ENCODE peak calls at places on chromosomes 1 and 21, in six cellular contexts. D is fibroblast of gingiva, A is activated B cell treated with CpG ODN at 0.5 μM for 24 hours, K is germinal center, O is stomach, V is endothelial cell of umbilical vein. F is an unnamed sample.

GRCh38 chr1:156086256-156086662 is 4.0 kb upstream of the MEX3A start:
- DNase-seq in D (peak; percentile 20), K (no peak), O (no peak), V (peak; percentile 87), A (no peak), F (no peak)

GRCh38 chr1:205950280-205950679 is 7.0 kb upstream of the SLC26A9 start:
- DNase-seq in K (no peak), A (no peak), V (no peak), D (peak; percentile 91), O (peak; percentile 71), F (no peak)

GRCh38 chr21:41370840-41371697 is 9.2 kb downstream of the MX2 start:
- DNase-seq in A (no peak), D (no peak), O (no peak), V (no peak), K (no peak), F (no peak)

GRCh38 chr1:55211909-55212308 is 3.3 kb downstream of the USP24 start:
- DNase-seq in A (no peak), O (no peak), K (peak; percentile 38), V (no peak), D (no peak), F (no peak)

GRCh38 chr1:24409535-24409934 is 4.0 kb downstream of the STPG1 start:
- DNase-seq in D (peak; percentile 47), V (peak; percentile 49), A (no peak), K (no peak), O (no peak), F (no peak)

GRCh38 chr1:46705408-46705807 is 13.5 kb downstream of the EFCAB14 start:
- DNase-seq in A (no peak), D (no peak), K (no peak), O (peak; percentile 74), V (no peak), F (no peak)

GRCh38 chr1:56908619-56909340 is 54.2 kb downstream of the C8A start:
- DNase-seq in K (no peak), D (no peak), V (no peak), O (no peak), A (no peak), F (no peak)

GRCh38 chr1:85349224-85349623 is 72.8 kb upstream of the BCL10 start:
- DNase-seq in D (no peak), O (no peak), K (no peak), V (no peak), A (no peak), F (no peak)

GRCh38 chr1:82388679-82389078 is 587.9 kb downstream of the ADGRL2 start:
- DNase-seq in K (no peak), O (no peak), V (peak; percentile 10), A (no peak), D (no peak), F (no peak)

GRCh38 chr1:179742717-179743678 is at the start of gene FAM163A:
- DNase-seq in K (peak; percentile 8), D (no peak), O (no peak), V (no peak), A (no peak), F (no peak)

GRCh38 chr1:175620380-175620779 is 123.0 kb downstream of the TNR start:
- DNase-seq in K (no peak), D (no peak), A (no peak), O (no peak), V (no peak), F (no peak)

GRCh38 chr1:72892461-72892860 is 610.1 kb upstream of the NEGR1 start:
- DNase-seq in V (no peak), D (peak; percentile 13), O (no peak), A (no peak), K (no peak), F (no peak)

GRCh38 chr1:66654643-66655042 is 97.6 kb upstream of the DYNLT5 start:
- DNase-seq in A (no peak), O (no peak), D (no peak), V (no peak), K (no peak), F (no peak)

GRCh38 chr1:86852737-86853408 is 61.1 kb downstream of the SELENOF start:
- DNase-seq in K (no peak), V (no peak), D (no peak), O (no peak), A (no peak), F (no peak)

GRCh38 chr1:22893292-22893691 is 79.4 kb downstream of the LACTBL1 start:
- DNase-seq in V (no peak), O (no peak), D (no peak), K (no peak), A (no peak), F (no peak)

GRCh38 chr1:19110266-19110927 is 99.7 kb downstream of the UBR4 start:
- DNase-seq in O (no peak), D (no peak), A (no peak), K (no peak), V (no peak), F (no peak)

GRCh38 chr1:180188103-180188506 is 33.4 kb downstream of the QSOX1 start:
- DNase-seq in A (no peak), O (peak; percentile 44), V (peak; percentile 44), K (no peak), D (peak; percentile 44), F (peak; percentile 40)

GRCh38 chr1:230084408-230085177 is 17.6 kb downstream of the GALNT2 start:
- DNase-seq in A (no peak), O (peak; percentile 34), V (peak; percentile 75), K (no peak), D (peak; percentile 90), F (no peak)

GRCh38 chr1:153483776-153484175 is 23.3 kb upstream of the S100A7 start:
- DNase-seq in D (no peak), A (no peak), O (no peak), K (no peak), V (no peak), F (no peak)

GRCh38 chr1:110176299-110176956 is 26.1 kb downstream of the SLC6A17 start:
- DNase-seq in V (peak; percentile 23), O (peak; percentile 57), A (no peak), D (no peak), K (no peak), F (no peak)

GRCh38 chr1:201503397-201504176 is 3.3 kb downstream of the CSRP1 start:
- DNase-seq in A (no peak), V (peak; percentile 96), D (peak; percentile 89), O (peak; percentile 38), K (no peak), F (no peak)

GRCh38 chr1:47598357-47598756 is 160.5 kb downstream of the FOXD2 start:
- DNase-seq in O (no peak), A (no peak), K (no peak), D (no peak), V (no peak), F (no peak)

GRCh38 chr1:111719135-111719534 is 20.1 kb downstream of the INKA2 start:
- DNase-seq in O (no peak), V (no peak), K (no peak), A (no peak), D (no peak), F (no peak)

GRCh38 chr1:237152506-237153335 is 110.7 kb downstream of the RYR2 start:
- DNase-seq in K (no peak), O (no peak), A (no peak), D (no peak), V (no peak), F (no peak)

GRCh38 chr1:212162635-212163034 is 122.6 kb upstream of the PPP2R5A start:
- DNase-seq in K (no peak), D (peak; percentile 12), A (no peak), O (peak; percentile 61), V (peak; percentile 57), F (no peak)

GRCh38 chr1:205240118-205240517 is 12.4 kb downstream of the TMCC2 start:
- DNase-seq in A (no peak), K (no peak), O (peak; percentile 15), D (no peak), V (no peak), F (no peak)

GRCh38 chr1:161506336-161507223 is 1.3 kb downstream of the FCGR2A start:
- DNase-seq in K (no peak), A (no peak), V (peak; percentile 32), D (no peak), O (no peak), F (no peak)

GRCh38 chr1:234235373-234235772 is 137.9 kb upstream of the COA6 start:
- DNase-seq in A (no peak), K (no peak), O (no peak), V (no peak), D (no peak), F (no peak)

GRCh38 chr1:81729818-81730217 is 70.9 kb upstream of the ADGRL2 start:
- DNase-seq in K (no peak), D (no peak), O (no peak), V (no peak), A (no peak), F (no peak)

GRCh38 chr1:42784946-42785693 is at the start of gene TMEM269:
- DNase-seq in A (no peak), O (peak; percentile 31), K (peak; percentile 13), V (peak; percentile 38), D (no peak), F (no peak)

GRCh38 chr1:93346472-93346991 is 825 bp downstream of the DR1 start:
- DNase-seq in O (no peak), K (peak; percentile 49), A (no peak), D (peak; percentile 10), V (peak; percentile 59), F (no peak)

GRCh38 chr1:86848654-86849053 is 65.3 kb downstream of the SELENOF start:
- DNase-seq in K (no peak), D (peak; percentile 41), A (no peak), O (no peak), V (no peak), F (no peak)

GRCh38 chr1:215543191-215543606 is 23.9 kb upstream of the KCTD3 start:
- DNase-seq in A (no peak), V (no peak), O (peak; percentile 30), D (peak; percentile 56), K (no peak), F (no peak)

GRCh38 chr1:156895408-156895874 is 1.9 kb downstream of the PEAR1 start:
- DNase-seq in K (no peak), D (no peak), V (no peak), O (no peak), A (no peak), F (no peak)

GRCh38 chr1:17875882-17876280 is 120.7 kb downstream of the ACTL8 start:
- DNase-seq in K (no peak), D (peak; percentile 18), V (no peak), A (no peak), O (no peak), F (no peak)